ENCODE peak calls at places on chromosome 7, in seven cellular contexts. One of them, this sample, is unnamed.

GRCh38 chr7:5295039-5296014 is 12.6 kb downstream of the SLC29A4 start:
- DNase-seq in fibroblast of mammary gland: no peak
- DNase-seq in small intestine: no peak
- DNase-seq in lung: no peak
- DNase-seq in epithelial cell of esophagus: no peak
- DNase-seq in cardiac fibroblast: no peak
- DNase-seq in mammary epithelial cell: no peak
- DNase-seq in this sample: no peak

GRCh38 chr7:77674878-77675277 is 21.4 kb upstream of the RSBN1L start:
- DNase-seq in fibroblast of mammary gland: peak; percentile 65
- DNase-seq in small intestine: peak; percentile 91
- DNase-seq in lung: peak; percentile 70
- DNase-seq in epithelial cell of esophagus: peak; percentile 95
- DNase-seq in cardiac fibroblast: peak; percentile 73
- DNase-seq in mammary epithelial cell: peak; percentile 92
- DNase-seq in this sample: no peak

GRCh38 chr7:127252736-127253288 is at the start of gene GRM8:
- DNase-seq in fibroblast of mammary gland: peak; percentile 48
- DNase-seq in small intestine: no peak
- DNase-seq in lung: no peak
- DNase-seq in epithelial cell of esophagus: peak; percentile 22
- DNase-seq in cardiac fibroblast: peak; percentile 29
- DNase-seq in mammary epithelial cell: peak; percentile 30
- DNase-seq in this sample: no peak

GRCh38 chr7:131581241-131582157 is 25.1 kb upstream of the PODXL start:
- DNase-seq in fibroblast of mammary gland: no peak
- DNase-seq in small intestine: no peak
- DNase-seq in lung: peak; percentile 30
- DNase-seq in epithelial cell of esophagus: no peak
- DNase-seq in cardiac fibroblast: no peak
- DNase-seq in mammary epithelial cell: no peak
- DNase-seq in this sample: no peak

GRCh38 chr7:78444267-78444666 is 645.7 kb downstream of the PHTF2 start:
- DNase-seq in fibroblast of mammary gland: no peak
- DNase-seq in small intestine: no peak
- DNase-seq in lung: no peak
- DNase-seq in epithelial cell of esophagus: no peak
- DNase-seq in cardiac fibroblast: no peak
- DNase-seq in mammary epithelial cell: no peak
- DNase-seq in this sample: no peak

GRCh38 chr7:137967143-137968018 is 34.5 kb downstream of the CREB3L2 start:
- DNase-seq in fibroblast of mammary gland: peak; percentile 82
- DNase-seq in small intestine: no peak
- DNase-seq in lung: no peak
- DNase-seq in epithelial cell of esophagus: peak; percentile 63
- DNase-seq in cardiac fibroblast: peak; percentile 76
- DNase-seq in mammary epithelial cell: no peak
- DNase-seq in this sample: peak; percentile 44

GRCh38 chr7:152647-153046 is 39.7 kb upstream of the FAM20C start:
- DNase-seq in fibroblast of mammary gland: no peak
- DNase-seq in small intestine: no peak
- DNase-seq in lung: no peak
- DNase-seq in epithelial cell of esophagus: no peak
- DNase-seq in cardiac fibroblast: no peak
- DNase-seq in mammary epithelial cell: no peak
- DNase-seq in this sample: no peak

GRCh38 chr7:123643495-123644428 is 11.9 kb upstream of the LMOD2 start:
- DNase-seq in fibroblast of mammary gland: peak; percentile 77
- DNase-seq in small intestine: peak; percentile 51
- DNase-seq in lung: no peak
- DNase-seq in epithelial cell of esophagus: peak; percentile 63
- DNase-seq in cardiac fibroblast: peak; percentile 79
- DNase-seq in mammary epithelial cell: peak; percentile 58
- DNase-seq in this sample: peak; percentile 15

GRCh38 chr7:136890379-136890778 is 21.9 kb downstream of the CHRM2 start:
- DNase-seq in fibroblast of mammary gland: no peak
- DNase-seq in small intestine: no peak
- DNase-seq in lung: no peak
- DNase-seq in epithelial cell of esophagus: no peak
- DNase-seq in cardiac fibroblast: no peak
- DNase-seq in mammary epithelial cell: no peak
- DNase-seq in this sample: no peak

GRCh38 chr7:100611983-100612729 is at the start of gene MOSPD3:
- DNase-seq in fibroblast of mammary gland: peak; percentile 99
- DNase-seq in small intestine: peak; percentile 100
- DNase-seq in lung: peak; percentile 100
- DNase-seq in epithelial cell of esophagus: peak; percentile 100
- DNase-seq in cardiac fibroblast: peak; percentile 100
- DNase-seq in mammary epithelial cell: peak; percentile 98
- DNase-seq in this sample: peak; percentile 96

GRCh38 chr7:685540-685939 is 41.0 kb upstream of the DNAAF5 start:
- DNase-seq in fibroblast of mammary gland: no peak
- DNase-seq in small intestine: no peak
- DNase-seq in lung: no peak
- DNase-seq in epithelial cell of esophagus: no peak
- DNase-seq in cardiac fibroblast: no peak
- DNase-seq in mammary epithelial cell: no peak
- DNase-seq in this sample: no peak

GRCh38 chr7:41696323-41696916 is 6.5 kb downstream of the INHBA start:
- DNase-seq in fibroblast of mammary gland: peak; percentile 92
- DNase-seq in small intestine: peak; percentile 71
- DNase-seq in lung: peak; percentile 49
- DNase-seq in epithelial cell of esophagus: peak; percentile 72
- DNase-seq in cardiac fibroblast: peak; percentile 93
- DNase-seq in mammary epithelial cell: peak; percentile 85
- DNase-seq in this sample: peak; percentile 87

GRCh38 chr7:117780832-117781231 is 92.4 kb downstream of the CTTNBP2 start:
- DNase-seq in fibroblast of mammary gland: peak; percentile 10
- DNase-seq in small intestine: no peak
- DNase-seq in lung: no peak
- DNase-seq in epithelial cell of esophagus: no peak
- DNase-seq in cardiac fibroblast: peak; percentile 8
- DNase-seq in mammary epithelial cell: no peak
- DNase-seq in this sample: no peak

GRCh38 chr7:70599446-70600190 is 532.3 kb upstream of the GALNT17 start:
- DNase-seq in fibroblast of mammary gland: no peak
- DNase-seq in small intestine: peak; percentile 81
- DNase-seq in lung: no peak
- DNase-seq in epithelial cell of esophagus: peak; percentile 95
- DNase-seq in cardiac fibroblast: no peak
- DNase-seq in mammary epithelial cell: peak; percentile 82
- DNase-seq in this sample: no peak

GRCh38 chr7:98240961-98241673 is 10.9 kb downstream of the TECPR1 start:
- DNase-seq in fibroblast of mammary gland: peak; percentile 40
- DNase-seq in small intestine: peak; percentile 46
- DNase-seq in lung: no peak
- DNase-seq in epithelial cell of esophagus: peak; percentile 41
- DNase-seq in cardiac fibroblast: peak; percentile 55
- DNase-seq in mammary epithelial cell: no peak
- DNase-seq in this sample: no peak

GRCh38 chr7:95577137-95577536 is 19.2 kb downstream of the PDK4 start:
- DNase-seq in fibroblast of mammary gland: no peak
- DNase-seq in small intestine: no peak
- DNase-seq in lung: no peak
- DNase-seq in epithelial cell of esophagus: peak; percentile 60
- DNase-seq in cardiac fibroblast: no peak
- DNase-seq in mammary epithelial cell: peak; percentile 25
- DNase-seq in this sample: peak; percentile 74

GRCh38 chr7:5659584-5659983 is 121.9 kb downstream of the RNF216 start:
- DNase-seq in fibroblast of mammary gland: no peak
- DNase-seq in small intestine: no peak
- DNase-seq in lung: no peak
- DNase-seq in epithelial cell of esophagus: no peak
- DNase-seq in cardiac fibroblast: no peak
- DNase-seq in mammary epithelial cell: no peak
- DNase-seq in this sample: no peak

GRCh38 chr7:18555968-18556367 is 60.4 kb downstream of the HDAC9 start:
- DNase-seq in fibroblast of mammary gland: no peak
- DNase-seq in small intestine: no peak
- DNase-seq in lung: no peak
- DNase-seq in epithelial cell of esophagus: peak; percentile 51
- DNase-seq in cardiac fibroblast: no peak
- DNase-seq in mammary epithelial cell: no peak
- DNase-seq in this sample: no peak

GRCh38 chr7:66921396-66921917 is 432 bp downstream of the TMEM248 start:
- DNase-seq in fibroblast of mammary gland: peak; percentile 62
- DNase-seq in small intestine: no peak
- DNase-seq in lung: peak; percentile 65
- DNase-seq in epithelial cell of esophagus: peak; percentile 19
- DNase-seq in cardiac fibroblast: peak; percentile 57
- DNase-seq in mammary epithelial cell: peak; percentile 21
- DNase-seq in this sample: no peak

GRCh38 chr7:87318741-87319140 is 26.7 kb upstream of the CROT start:
- DNase-seq in fibroblast of mammary gland: no peak
- DNase-seq in small intestine: no peak
- DNase-seq in lung: no peak
- DNase-seq in epithelial cell of esophagus: peak; percentile 19
- DNase-seq in cardiac fibroblast: no peak
- DNase-seq in mammary epithelial cell: no peak
- DNase-seq in this sample: no peak

GRCh38 chr7:132095111-132095765 is 481.0 kb downstream of the PLXNA4 start:
- DNase-seq in fibroblast of mammary gland: no peak
- DNase-seq in small intestine: no peak
- DNase-seq in lung: no peak
- DNase-seq in epithelial cell of esophagus: no peak
- DNase-seq in cardiac fibroblast: no peak
- DNase-seq in mammary epithelial cell: no peak
- DNase-seq in this sample: no peak

GRCh38 chr7:517848-518629 is 1.6 kb downstream of the PDGFA start:
- DNase-seq in fibroblast of mammary gland: peak; percentile 49
- DNase-seq in small intestine: peak; percentile 76
- DNase-seq in lung: peak; percentile 62
- DNase-seq in epithelial cell of esophagus: peak; percentile 73
- DNase-seq in cardiac fibroblast: peak; percentile 76
- DNase-seq in mammary epithelial cell: peak; percentile 59
- DNase-seq in this sample: no peak

GRCh38 chr7:135260470-135260869 is 26.8 kb downstream of the STRA8 start:
- DNase-seq in fibroblast of mammary gland: no peak
- DNase-seq in small intestine: no peak
- DNase-seq in lung: no peak
- DNase-seq in epithelial cell of esophagus: no peak
- DNase-seq in cardiac fibroblast: no peak
- DNase-seq in mammary epithelial cell: no peak
- DNase-seq in this sample: no peak

GRCh38 chr7:44329888-44330287 is 4.5 kb upstream of the CAMK2B start:
- DNase-seq in fibroblast of mammary gland: no peak
- DNase-seq in small intestine: no peak
- DNase-seq in lung: no peak
- DNase-seq in epithelial cell of esophagus: no peak
- DNase-seq in cardiac fibroblast: no peak
- DNase-seq in mammary epithelial cell: no peak
- DNase-seq in this sample: no peak

GRCh38 chr7:100568176-100568935 is 5.3 kb downstream of the SAP25 start:
- DNase-seq in fibroblast of mammary gland: no peak
- DNase-seq in small intestine: peak; percentile 81
- DNase-seq in lung: no peak
- DNase-seq in epithelial cell of esophagus: no peak
- DNase-seq in cardiac fibroblast: no peak
- DNase-seq in mammary epithelial cell: no peak
- DNase-seq in this sample: no peak

GRCh38 chr7:12687213-12688171 is at the start of gene ARL4A:
- DNase-seq in fibroblast of mammary gland: peak; percentile 98
- DNase-seq in small intestine: peak; percentile 100
- DNase-seq in lung: peak; percentile 99
- DNase-seq in epithelial cell of esophagus: peak; percentile 100
- DNase-seq in cardiac fibroblast: peak; percentile 99
- DNase-seq in mammary epithelial cell: peak; percentile 98
- DNase-seq in this sample: peak; percentile 84

GRCh38 chr7:12686894-12687212 is 580 bp upstream of the ARL4A start:
- DNase-seq in fibroblast of mammary gland: no peak
- DNase-seq in small intestine: no peak
- DNase-seq in lung: no peak
- DNase-seq in epithelial cell of esophagus: no peak
- DNase-seq in cardiac fibroblast: no peak
- DNase-seq in mammary epithelial cell: no peak
- DNase-seq in this sample: no peak

GRCh38 chr7:12692479-12693259 is 5.2 kb downstream of the ARL4A start:
- DNase-seq in fibroblast of mammary gland: no peak
- DNase-seq in small intestine: no peak
- DNase-seq in lung: no peak
- DNase-seq in epithelial cell of esophagus: no peak
- DNase-seq in cardiac fibroblast: no peak
- DNase-seq in mammary epithelial cell: no peak
- DNase-seq in this sample: no peak

GRCh38 chr7:12692035-12692434 is 4.6 kb downstream of the ARL4A start:
- DNase-seq in fibroblast of mammary gland: no peak
- DNase-seq in small intestine: no peak
- DNase-seq in lung: no peak
- DNase-seq in epithelial cell of esophagus: no peak
- DNase-seq in cardiac fibroblast: no peak
- DNase-seq in mammary epithelial cell: no peak
- DNase-seq in this sample: no peak

GRCh38 chr7:12690041-12690878 is 2.8 kb downstream of the ARL4A start:
- DNase-seq in fibroblast of mammary gland: no peak
- DNase-seq in small intestine: no peak
- DNase-seq in lung: no peak
- DNase-seq in epithelial cell of esophagus: no peak
- DNase-seq in cardiac fibroblast: no peak
- DNase-seq in mammary epithelial cell: no peak
- DNase-seq in this sample: no peak
- H3K4me3 ChIP-seq in fibroblast of mammary gland: peak overlapping the region; percentile 51
- H3K4me3 ChIP-seq in small intestine: no peak overlapping the region
- H3K4me3 ChIP-seq in lung: no peak overlapping the region
- H3K4me3 ChIP-seq in epithelial cell of esophagus: peak overlapping the region; percentile 94
- H3K4me3 ChIP-seq in cardiac fibroblast: peak overlapping the region; percentile 34
- H3K4me3 ChIP-seq in mammary epithelial cell: peak overlapping the region; percentile 63
- H3K4me3 ChIP-seq in this sample: no peak overlapping the region

GRCh38 chr7:128271471-128272454 is 30.7 kb downstream of the LEP start:
- DNase-seq in fibroblast of mammary gland: no peak
- DNase-seq in small intestine: no peak
- DNase-seq in lung: no peak
- DNase-seq in epithelial cell of esophagus: no peak
- DNase-seq in cardiac fibroblast: no peak
- DNase-seq in mammary epithelial cell: no peak
- DNase-seq in this sample: no peak
- H3K4me3 ChIP-seq in fibroblast of mammary gland: peak overlapping the region; percentile 24
- H3K4me3 ChIP-seq in small intestine: no peak overlapping the region
- H3K4me3 ChIP-seq in lung: no peak overlapping the region
- H3K4me3 ChIP-seq in epithelial cell of esophagus: peak overlapping the region; percentile 16
- H3K4me3 ChIP-seq in cardiac fibroblast: peak overlapping the region; percentile 33
- H3K4me3 ChIP-seq in mammary epithelial cell: no peak overlapping the region
- H3K4me3 ChIP-seq in this sample: peak overlapping the region; percentile 33

GRCh38 chr7:51317582-51317910 is 937 bp upstream of the COBL start:
- DNase-seq in fibroblast of mammary gland: no peak
- DNase-seq in small intestine: no peak
- DNase-seq in lung: no peak
- DNase-seq in epithelial cell of esophagus: no peak
- DNase-seq in cardiac fibroblast: no peak
- DNase-seq in mammary epithelial cell: no peak
- DNase-seq in this sample: no peak
- H3K4me3 ChIP-seq in fibroblast of mammary gland: no peak overlapping the region
- H3K4me3 ChIP-seq in small intestine: no peak overlapping the region
- H3K4me3 ChIP-seq in lung: no peak overlapping the region
- H3K4me3 ChIP-seq in epithelial cell of esophagus: peak overlapping the region; percentile 44
- H3K4me3 ChIP-seq in cardiac fibroblast: no peak overlapping the region
- H3K4me3 ChIP-seq in mammary epithelial cell: no peak overlapping the region
- H3K4me3 ChIP-seq in this sample: peak overlapping the region; percentile 79

DNA sequence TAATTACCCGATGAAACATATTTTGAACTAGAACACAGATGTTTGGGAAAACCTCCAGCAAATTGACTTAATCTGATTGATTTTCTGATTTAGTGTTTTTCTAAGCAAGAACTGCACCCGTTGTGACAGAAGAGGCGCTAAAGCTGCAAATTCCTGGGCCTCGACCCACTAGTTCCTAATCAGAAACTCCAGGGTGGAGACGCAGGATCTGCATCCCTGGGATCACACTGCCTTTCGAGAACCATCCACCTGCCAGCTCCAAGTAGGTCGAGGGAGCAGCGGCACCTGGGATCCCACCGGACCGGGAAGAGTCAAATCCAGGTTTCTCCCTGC is 136.8 kb upstream of the CDCA7L start:
- DNase-seq in fibroblast of mammary gland: no peak
- DNase-seq in small intestine: no peak
- DNase-seq in lung: no peak
- DNase-seq in epithelial cell of esophagus: no peak
- DNase-seq in cardiac fibroblast: no peak
- DNase-seq in mammary epithelial cell: no peak
- DNase-seq in this sample: no peak
- H3K4me3 ChIP-seq in fibroblast of mammary gland: peak overlapping the region; percentile 51
- H3K4me3 ChIP-seq in small intestine: no peak overlapping the region
- H3K4me3 ChIP-seq in lung: peak overlapping the region; percentile 36
- H3K4me3 ChIP-seq in epithelial cell of esophagus: peak overlapping the region; percentile 55
- H3K4me3 ChIP-seq in cardiac fibroblast: peak overlapping the region; percentile 66
- H3K4me3 ChIP-seq in mammary epithelial cell: peak overlapping the region; percentile 70
- H3K4me3 ChIP-seq in this sample: peak overlapping the region; percentile 52